ENCODE peak calls at places on chromosomes 4 and X, in six cellular contexts. One of them, this sample, is unnamed.

GRCh38 chrX:150731795-150732194 is 38.6 kb downstream of the MTMR1 start:
- DNase-seq in heart left ventricle: peak; percentile 56
- DNase-seq in right lobe of liver: no peak
- DNase-seq in tibial nerve: no peak
- DNase-seq in IMR-90: peak; percentile 97
- DNase-seq in H1: no peak
- DNase-seq in this sample: no peak

GRCh38 chr4:178577933-178578332 is 1135.7 kb upstream of the AGA start:
- DNase-seq in heart left ventricle: no peak
- DNase-seq in right lobe of liver: no peak
- DNase-seq in tibial nerve: no peak
- DNase-seq in IMR-90: no peak
- DNase-seq in H1: no peak
- DNase-seq in this sample: no peak

GRCh38 chr4:140135529-140136021 is 18.4 kb downstream of the MAML3 start:
- DNase-seq in heart left ventricle: peak; percentile 53
- DNase-seq in right lobe of liver: no peak
- DNase-seq in tibial nerve: peak; percentile 25
- DNase-seq in IMR-90: no peak
- DNase-seq in H1: no peak
- DNase-seq in this sample: no peak

GRCh38 chr4:30717208-30718020 is 2.8 kb upstream of the PCDH7 start:
- DNase-seq in heart left ventricle: peak; percentile 48
- DNase-seq in right lobe of liver: peak; percentile 34
- DNase-seq in tibial nerve: no peak
- DNase-seq in IMR-90: peak; percentile 70
- DNase-seq in H1: no peak
- DNase-seq in this sample: peak; percentile 77

GRCh38 chr4:56762484-56763250 is 58.8 kb downstream of the SPINK2 start:
- DNase-seq in heart left ventricle: no peak
- DNase-seq in right lobe of liver: no peak
- DNase-seq in tibial nerve: no peak
- DNase-seq in IMR-90: no peak
- DNase-seq in H1: no peak
- DNase-seq in this sample: no peak

GRCh38 chrX:19611636-19612376 is 96.5 kb upstream of the MAP3K15 start:
- DNase-seq in heart left ventricle: no peak
- DNase-seq in right lobe of liver: no peak
- DNase-seq in tibial nerve: no peak
- DNase-seq in IMR-90: no peak
- DNase-seq in H1: no peak
- DNase-seq in this sample: no peak

GRCh38 chr4:150297861-150298474 is 219.7 kb downstream of the DCLK2 start:
- DNase-seq in heart left ventricle: no peak
- DNase-seq in right lobe of liver: no peak
- DNase-seq in tibial nerve: no peak
- DNase-seq in IMR-90: peak; percentile 78
- DNase-seq in H1: no peak
- DNase-seq in this sample: no peak

GRCh38 chrX:77444075-77444474 is 3.1 kb upstream of the FGF16 start:
- DNase-seq in heart left ventricle: no peak
- DNase-seq in right lobe of liver: no peak
- DNase-seq in tibial nerve: no peak
- DNase-seq in IMR-90: no peak
- DNase-seq in H1: no peak
- DNase-seq in this sample: no peak

GRCh38 chr4:142021181-142021580 is 384.8 kb downstream of the IL15 start:
- DNase-seq in heart left ventricle: no peak
- DNase-seq in right lobe of liver: no peak
- DNase-seq in tibial nerve: no peak
- DNase-seq in IMR-90: no peak
- DNase-seq in H1: no peak
- DNase-seq in this sample: no peak

GRCh38 chrX:152819271-152819670 is 11.3 kb downstream of the CETN2 start:
- DNase-seq in heart left ventricle: no peak
- DNase-seq in right lobe of liver: no peak
- DNase-seq in tibial nerve: no peak
- DNase-seq in IMR-90: peak; percentile 31
- DNase-seq in H1: no peak
- DNase-seq in this sample: no peak

GRCh38 chr4:111269439-111269838 is 646.6 kb upstream of the PITX2 start:
- DNase-seq in heart left ventricle: no peak
- DNase-seq in right lobe of liver: no peak
- DNase-seq in tibial nerve: no peak
- DNase-seq in IMR-90: no peak
- DNase-seq in H1: no peak
- DNase-seq in this sample: no peak

GRCh38 chrX:85243761-85244410 is at the start of the genes SATL1 and ZNF711:
- DNase-seq in heart left ventricle: peak; percentile 27
- DNase-seq in right lobe of liver: peak; percentile 22
- DNase-seq in tibial nerve: no peak
- DNase-seq in IMR-90: peak; percentile 51
- DNase-seq in H1: peak; percentile 64
- DNase-seq in this sample: peak; percentile 29

GRCh38 chr4:42282081-42282901 is 115.0 kb upstream of the SHISA3 start:
- DNase-seq in heart left ventricle: no peak
- DNase-seq in right lobe of liver: no peak
- DNase-seq in tibial nerve: peak; percentile 51
- DNase-seq in IMR-90: peak; percentile 68
- DNase-seq in H1: no peak
- DNase-seq in this sample: no peak

GRCh38 chr4:84319124-84319523 is 180.0 kb downstream of the NKX6-1 start:
- DNase-seq in heart left ventricle: no peak
- DNase-seq in right lobe of liver: no peak
- DNase-seq in tibial nerve: peak; percentile 18
- DNase-seq in IMR-90: peak; percentile 1
- DNase-seq in H1: no peak
- DNase-seq in this sample: peak; percentile 71

GRCh38 chrX:106284431-106285025 is 116.4 kb downstream of the PWWP3B start:
- DNase-seq in heart left ventricle: no peak
- DNase-seq in right lobe of liver: no peak
- DNase-seq in tibial nerve: no peak
- DNase-seq in IMR-90: no peak
- DNase-seq in H1: no peak
- DNase-seq in this sample: no peak

GRCh38 chrX:41921492-41922124 is 1.7 kb downstream of the CASK start:
- DNase-seq in heart left ventricle: no peak
- DNase-seq in right lobe of liver: no peak
- DNase-seq in tibial nerve: no peak
- DNase-seq in IMR-90: peak; percentile 37
- DNase-seq in H1: no peak
- DNase-seq in this sample: no peak

GRCh38 chrX:17553961-17554482 is 179.0 kb downstream of the NHS start:
- DNase-seq in heart left ventricle: no peak
- DNase-seq in right lobe of liver: no peak
- DNase-seq in tibial nerve: no peak
- DNase-seq in IMR-90: no peak
- DNase-seq in H1: no peak
- DNase-seq in this sample: no peak

GRCh38 chr4:152290522-152290921 is 245.4 kb downstream of the FBXW7 start:
- DNase-seq in heart left ventricle: no peak
- DNase-seq in right lobe of liver: no peak
- DNase-seq in tibial nerve: no peak
- DNase-seq in IMR-90: no peak
- DNase-seq in H1: no peak
- DNase-seq in this sample: no peak

GRCh38 chr4:98728433-98728832 is 70.0 kb upstream of the TSPAN5 start:
- DNase-seq in heart left ventricle: peak; percentile 28
- DNase-seq in right lobe of liver: no peak
- DNase-seq in tibial nerve: no peak
- DNase-seq in IMR-90: peak; percentile 69
- DNase-seq in H1: no peak
- DNase-seq in this sample: no peak

GRCh38 chr4:122777846-122778501 is 45.5 kb downstream of the BBS12 start:
- DNase-seq in heart left ventricle: no peak
- DNase-seq in right lobe of liver: no peak
- DNase-seq in tibial nerve: no peak
- DNase-seq in IMR-90: peak; percentile 82
- DNase-seq in H1: no peak
- DNase-seq in this sample: no peak

DNA sequence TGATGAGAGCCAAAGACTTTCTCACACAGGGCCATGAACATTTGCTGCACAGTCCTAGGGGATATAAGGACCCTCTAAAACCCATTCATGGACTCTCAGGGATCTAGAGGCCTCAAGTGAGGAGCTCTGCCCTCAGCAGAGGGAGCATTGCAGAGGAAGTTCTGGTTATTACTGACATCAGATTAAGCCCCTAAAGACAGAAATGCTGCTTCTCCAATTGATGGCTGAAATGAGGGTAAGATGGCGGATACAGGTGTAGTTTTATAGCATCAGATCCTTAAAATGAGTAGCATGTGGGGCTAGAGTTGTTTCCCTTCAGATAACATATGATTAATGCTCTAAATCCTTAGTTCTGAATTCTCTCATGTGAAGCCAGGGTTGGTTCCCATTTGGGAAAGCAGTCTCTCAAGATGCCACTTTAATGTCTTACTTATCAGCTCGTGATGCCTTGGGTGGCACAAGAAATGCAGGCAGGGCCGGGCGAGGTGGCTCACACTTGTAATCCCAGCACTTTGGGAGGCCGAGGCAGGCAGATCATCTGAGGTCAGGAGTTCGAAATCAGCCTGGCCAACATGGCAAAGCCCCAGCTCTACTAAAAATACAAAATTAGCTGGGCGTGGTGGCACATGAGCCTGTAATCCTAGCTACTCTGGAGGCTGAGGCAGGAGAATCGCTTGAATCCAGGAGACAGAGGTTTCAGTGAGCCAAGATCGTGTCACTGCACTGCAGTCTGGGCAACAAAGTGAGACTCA is 7.9 kb downstream of the RHOH start:
- DNase-seq in heart left ventricle: no peak
- DNase-seq in right lobe of liver: no peak
- DNase-seq in tibial nerve: no peak
- DNase-seq in IMR-90: no peak
- DNase-seq in H1: no peak
- DNase-seq in this sample: no peak
- H3K4me3 ChIP-seq in heart left ventricle: no peak overlapping the region
- H3K4me3 ChIP-seq in right lobe of liver: no peak overlapping the region
- H3K4me3 ChIP-seq in tibial nerve: no peak overlapping the region
- H3K4me3 ChIP-seq in IMR-90: no peak overlapping the region
- H3K4me3 ChIP-seq in H1: no peak overlapping the region
- H3K4me3 ChIP-seq in this sample: no peak overlapping the region

GRCh38 chr4:6470502-6471302 is 1.7 kb downstream of the PPP2R2C start:
- DNase-seq in heart left ventricle: peak; percentile 52
- DNase-seq in right lobe of liver: peak; percentile 47
- DNase-seq in tibial nerve: no peak
- DNase-seq in IMR-90: peak; percentile 7
- DNase-seq in H1: no peak
- DNase-seq in this sample: no peak
- TF ChIP-seq POLR2A in heart left ventricle: no peak
- TF ChIP-seq POLR2A in right lobe of liver: no peak
- TF ChIP-seq POLR2A in tibial nerve: no peak
- TF ChIP-seq POLR2A in IMR-90: no peak
- TF ChIP-seq POLR2A in H1: no peak
- TF ChIP-seq POLR2A in this sample: no peak

DNA sequence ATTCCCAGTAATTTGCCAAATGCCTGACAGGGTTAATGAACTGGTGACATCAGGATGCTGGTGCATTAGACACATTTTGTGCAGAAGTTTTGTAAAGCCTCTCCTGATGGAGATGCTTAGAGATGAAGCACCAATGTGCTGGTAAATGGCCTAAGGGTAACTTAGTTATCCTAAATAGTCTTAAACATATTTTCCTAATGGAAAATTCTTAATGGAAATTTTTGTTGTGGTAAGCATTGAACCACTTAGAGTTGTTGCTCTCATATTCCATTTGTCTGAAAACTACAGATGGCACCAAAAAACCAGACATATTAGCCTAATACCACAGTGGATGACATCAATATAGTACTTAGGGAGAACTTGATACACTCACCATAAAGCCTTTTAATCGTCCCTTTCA is 154.5 kb upstream of the ANK2 start:
- DNase-seq in heart left ventricle: no peak
- DNase-seq in right lobe of liver: no peak
- DNase-seq in tibial nerve: no peak
- DNase-seq in IMR-90: no peak
- DNase-seq in H1: no peak
- DNase-seq in this sample: no peak
- H3K4me3 ChIP-seq in heart left ventricle: no peak overlapping the region
- H3K4me3 ChIP-seq in right lobe of liver: no peak overlapping the region
- H3K4me3 ChIP-seq in tibial nerve: no peak overlapping the region
- H3K4me3 ChIP-seq in IMR-90: no peak overlapping the region
- H3K4me3 ChIP-seq in H1: no peak overlapping the region
- H3K4me3 ChIP-seq in this sample: no peak overlapping the region

GRCh38 chr4:72706633-72707032 is 137.6 kb upstream of the ADAMTS3 start:
- DNase-seq in heart left ventricle: no peak
- DNase-seq in right lobe of liver: no peak
- DNase-seq in tibial nerve: no peak
- DNase-seq in IMR-90: no peak
- DNase-seq in H1: no peak
- DNase-seq in this sample: no peak
- TF ChIP-seq POLR2A in heart left ventricle: no peak
- TF ChIP-seq POLR2A in right lobe of liver: no peak
- TF ChIP-seq POLR2A in tibial nerve: no peak
- TF ChIP-seq POLR2A in IMR-90: no peak
- TF ChIP-seq POLR2A in H1: no peak
- TF ChIP-seq POLR2A in this sample: no peak

GRCh38 chr4:156962069-156962377 is 9.6 kb downstream of the PDGFC start:
- DNase-seq in heart left ventricle: no peak
- DNase-seq in right lobe of liver: no peak
- DNase-seq in tibial nerve: no peak
- DNase-seq in IMR-90: no peak
- DNase-seq in H1: no peak
- DNase-seq in this sample: no peak
- H3K4me3 ChIP-seq in heart left ventricle: no peak overlapping the region
- H3K4me3 ChIP-seq in right lobe of liver: no peak overlapping the region
- H3K4me3 ChIP-seq in tibial nerve: no peak overlapping the region
- H3K4me3 ChIP-seq in IMR-90: no peak overlapping the region
- H3K4me3 ChIP-seq in H1: no peak overlapping the region
- H3K4me3 ChIP-seq in this sample: no peak overlapping the region

GRCh38 chr4:55020131-55020530 is 105.3 kb downstream of the KDR start:
- DNase-seq in heart left ventricle: no peak
- DNase-seq in right lobe of liver: no peak
- DNase-seq in tibial nerve: no peak
- DNase-seq in IMR-90: no peak
- DNase-seq in H1: no peak
- DNase-seq in this sample: no peak
- TF ChIP-seq POLR2A in heart left ventricle: no peak
- TF ChIP-seq POLR2A in right lobe of liver: no peak
- TF ChIP-seq POLR2A in tibial nerve: no peak
- TF ChIP-seq POLR2A in IMR-90: no peak
- TF ChIP-seq POLR2A in H1: no peak
- TF ChIP-seq POLR2A in this sample: no peak